ENCODE peak calls at places on chromosomes 2 and 18, in five cellular contexts. W, O, T, B and R are unnamed samples.

GRCh38 chr2:197675711-197676188 is 363 bp upstream of the RFTN2 start:
- DNase-seq in W (no peak), O (no peak), T (no peak), B (no peak), R (no peak)

GRCh38 chr18:23967321-23968089 is 47.0 kb upstream of the TTC39C start:
- DNase-seq in W (no peak), O (no peak), T (no peak), B (peak), R (no peak)

GRCh38 chr2:121254748-121255147 is 30.3 kb downstream of the TFCP2L1 start:
- DNase-seq in W (no peak), O (no peak), T (no peak), B (no peak), R (no peak)

GRCh38 chr18:59038295-59039039 is 101.2 kb upstream of the SEC11C start:
- DNase-seq in W (no peak), O (no peak), T (no peak), B (no peak), R (no peak)

GRCh38 chr2:69434753-69435152 is 2.5 kb downstream of the NFU1 start:
- DNase-seq in W (no peak), O (no peak), T (no peak), B (no peak), R (no peak)

GRCh38 chr2:127261835-127262234 is 32.1 kb downstream of the ERCC3 start:
- DNase-seq in W (no peak), O (no peak), T (no peak), B (no peak), R (no peak)

GRCh38 chr18:6714027-6714426 is 15.5 kb upstream of the ARHGAP28 start:
- DNase-seq in W (no peak), O (no peak), T (no peak), B (no peak), R (no peak)

GRCh38 chr18:51107594-51108305 is 77.7 kb downstream of the SMAD4 start:
- DNase-seq in W (no peak), O (no peak), T (no peak), B (no peak), R (no peak)

GRCh38 chr2:96816127-96816835 is at the start of gene CNNM3:
- DNase-seq in W (peak), O (peak), T (peak), B (no peak), R (peak)

GRCh38 chr2:96819101-96819875 is 3.2 kb downstream of the CNNM3 start:
- DNase-seq in W (no peak), O (no peak), T (no peak), B (no peak), R (peak)

GRCh38 chr2:96817882-96818281 is 1.8 kb downstream of the CNNM3 start:
- DNase-seq in W (no peak), O (no peak), T (no peak), B (no peak), R (no peak)

GRCh38 chr2:96815326-96816126 is 542 bp upstream of the CNNM3 start:
- DNase-seq in W (no peak), O (no peak), T (no peak), B (no peak), R (peak)

DNA sequence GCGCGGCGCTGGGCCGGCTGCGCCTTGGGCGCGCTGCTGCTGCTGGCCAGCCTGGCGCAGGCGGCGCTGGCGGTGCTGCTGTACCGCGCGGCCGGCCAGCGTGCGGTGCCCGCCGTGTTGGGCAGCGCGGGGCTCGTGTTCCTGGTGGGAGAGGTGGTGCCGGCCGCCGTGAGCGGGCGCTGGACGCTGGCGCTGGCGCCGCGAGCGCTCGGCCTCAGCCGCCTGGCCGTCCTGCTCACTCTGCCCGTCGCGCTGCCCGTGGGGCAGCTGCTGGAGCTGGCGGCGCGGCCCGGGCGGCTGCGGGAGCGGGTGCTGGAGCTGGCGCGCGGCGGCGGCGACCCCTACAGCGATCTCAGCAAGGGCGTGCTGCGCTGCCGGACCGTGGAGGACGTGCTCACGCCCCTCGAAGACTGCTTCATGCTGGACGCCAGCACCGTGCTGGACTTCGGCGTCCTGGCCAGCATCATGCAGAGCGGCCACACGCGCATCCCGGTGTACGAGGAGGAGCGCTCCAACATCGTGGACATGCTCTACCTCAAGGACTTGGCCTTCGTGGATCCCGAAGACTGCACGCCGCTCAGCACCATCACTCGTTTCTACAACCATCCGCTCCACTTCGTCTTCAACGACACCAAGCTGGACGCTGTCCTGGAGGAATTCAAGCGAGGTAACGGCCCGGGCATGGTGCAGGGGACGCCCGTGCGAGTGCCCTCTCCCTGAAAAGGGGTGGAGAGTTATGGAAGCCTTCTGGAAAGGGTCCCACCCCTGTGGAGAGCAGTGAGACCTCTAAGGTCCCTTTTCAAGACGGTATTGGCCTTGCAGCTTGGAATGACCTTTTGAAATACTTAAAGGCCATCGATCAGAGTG is 1.0 kb downstream of the CNNM3 start:
- DNase-seq in W (no peak), O (no peak), T (no peak), B (no peak), R (no peak)
- TF ChIP-seq YY1 in W (no peak), O (peak), T (no peak), B (no peak), R (no peak)

DNA sequence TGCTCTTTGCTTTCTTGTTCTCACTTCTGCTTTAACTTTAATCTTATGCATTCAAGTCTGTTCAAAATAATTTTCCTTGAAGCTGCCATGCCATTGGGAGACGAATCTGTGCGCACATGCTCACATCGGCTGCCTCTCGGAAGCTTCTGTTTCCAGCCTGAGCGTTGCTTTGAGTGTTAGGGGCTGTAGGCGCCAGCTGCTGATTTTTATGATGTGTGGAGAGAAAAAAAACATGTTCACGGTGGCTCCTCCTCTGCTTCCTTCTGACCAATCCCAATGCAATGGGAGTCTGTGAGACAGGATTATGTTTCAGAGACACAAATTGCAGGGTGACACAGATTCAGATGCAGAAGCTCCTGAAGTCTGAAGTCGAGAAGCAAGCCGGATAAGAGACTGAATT is at the start of gene MC4R:
- DNase-seq in W (peak), O (no peak), T (no peak), B (no peak), R (no peak)
- TF ChIP-seq YY1 in W (no peak), O (no peak), T (no peak), B (no peak), R (no peak)

DNA sequence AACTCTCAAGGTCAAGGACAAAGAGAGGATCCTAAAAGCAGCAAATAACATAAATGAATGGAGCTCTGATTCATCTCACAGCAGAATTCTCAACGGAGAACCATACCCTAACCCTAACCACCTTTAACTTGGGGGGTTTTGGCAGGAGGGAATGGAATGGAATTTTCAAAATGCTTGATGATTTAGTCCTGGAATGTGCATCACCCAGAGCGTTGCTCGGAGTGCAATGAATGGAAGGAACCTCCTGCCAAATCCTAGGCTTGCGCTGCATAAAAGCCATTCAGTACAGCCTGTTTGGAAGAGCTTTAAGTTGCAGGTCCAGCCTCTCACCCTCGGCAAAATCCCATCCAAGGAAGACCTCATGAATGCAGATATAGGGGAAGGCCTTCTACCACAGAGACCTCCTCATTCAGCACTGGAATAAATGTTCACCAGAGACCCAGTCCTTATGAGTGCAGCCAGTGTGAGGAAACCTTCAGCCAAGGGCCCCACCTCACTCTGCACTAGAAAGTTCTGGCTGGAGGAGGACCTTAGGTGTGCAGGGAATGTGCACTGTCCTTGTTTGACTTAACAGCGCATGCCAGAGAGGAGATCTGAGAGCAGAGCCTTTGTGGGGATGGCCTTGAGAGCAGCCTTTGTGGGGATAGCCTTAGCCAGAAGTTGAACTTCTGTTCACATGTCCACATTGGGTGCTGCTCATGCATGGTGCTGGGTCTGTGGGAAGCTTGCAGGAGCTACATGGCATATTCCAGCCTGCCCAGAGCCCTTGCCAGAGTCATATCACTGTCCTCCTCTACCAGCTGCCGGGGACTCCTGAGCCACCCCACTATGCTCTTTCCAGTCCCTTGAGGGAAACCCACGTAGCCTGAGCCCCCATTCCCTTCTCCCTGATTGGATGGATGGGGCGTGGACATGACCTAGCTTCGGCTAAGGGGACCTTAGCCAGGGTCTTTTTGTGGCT is 30.5 kb downstream of the ASB1 start:
- DNase-seq in W (no peak), O (no peak), T (no peak), B (no peak), R (no peak)
- TF ChIP-seq YY1 in W (no peak), O (no peak), T (no peak), B (no peak), R (no peak)

GRCh38 chr18:48973731-48974130 is 23.0 kb upstream of the SMAD7 start:
- DNase-seq in W (no peak), O (no peak), T (no peak), B (no peak), R (no peak)
- TF ChIP-seq YY1 in W (no peak), O (no peak), T (no peak), B (no peak), R (no peak)

GRCh38 chr18:56003651-56004050 is 415.7 kb upstream of the TCF4 start:
- DNase-seq in W (no peak), O (no peak), T (no peak), B (no peak), R (no peak)
- TF ChIP-seq YY1 in W (no peak), O (no peak), T (no peak), B (no peak), R (no peak)